ENCODE peak calls at places on chromosomes 12 and 14, in five cellular contexts. One of them, this sample, is unnamed.

GRCh38 chr12:3683670-3684069 is 69.2 kb downstream of the CRACR2A start:
- DNase-seq in HCT116: no peak
- DNase-seq in SK-N-SH: no peak
- DNase-seq in MM.1S: no peak
- DNase-seq in PC-3: peak
- DNase-seq in this sample: no peak

GRCh38 chr14:60116181-60116580 is 24.5 kb downstream of the PCNX4 start:
- DNase-seq in PC-3: no peak
- DNase-seq in MM.1S: no peak
- DNase-seq in SK-N-SH: no peak
- DNase-seq in HCT116: no peak
- DNase-seq in this sample: no peak

GRCh38 chr14:78836777-78837176 is 666.6 kb downstream of the NRXN3 start:
- DNase-seq in HCT116: peak
- DNase-seq in PC-3: peak
- DNase-seq in MM.1S: peak
- DNase-seq in SK-N-SH: peak
- DNase-seq in this sample: peak

GRCh38 chr12:80837342-80837978 is 100.3 kb downstream of the LIN7A start:
- DNase-seq in MM.1S: peak
- DNase-seq in SK-N-SH: peak
- DNase-seq in HCT116: peak
- DNase-seq in PC-3: peak
- DNase-seq in this sample: peak

GRCh38 chr12:86230516-86231146 is 25.6 kb downstream of the MGAT4C start:
- DNase-seq in HCT116: no peak
- DNase-seq in SK-N-SH: no peak
- DNase-seq in PC-3: peak
- DNase-seq in MM.1S: no peak
- DNase-seq in this sample: no peak

GRCh38 chr12:104671407-104672095 is 214.8 kb downstream of the CHST11 start:
- DNase-seq in SK-N-SH: peak
- DNase-seq in PC-3: peak
- DNase-seq in MM.1S: peak
- DNase-seq in HCT116: peak
- DNase-seq in this sample: no peak

GRCh38 chr14:69242311-69243224 is 17.4 kb upstream of the GALNT16 start:
- DNase-seq in SK-N-SH: peak
- DNase-seq in HCT116: peak
- DNase-seq in PC-3: peak
- DNase-seq in MM.1S: peak
- DNase-seq in this sample: peak

GRCh38 chr12:130335517-130336392 is 1.9 kb upstream of the PIWIL1 start:
- DNase-seq in HCT116: peak
- DNase-seq in SK-N-SH: peak
- DNase-seq in MM.1S: peak
- DNase-seq in PC-3: peak
- DNase-seq in this sample: peak

GRCh38 chr12:106722854-106723253 is 51.6 kb upstream of the RIC8B start:
- DNase-seq in MM.1S: no peak
- DNase-seq in HCT116: no peak
- DNase-seq in SK-N-SH: no peak
- DNase-seq in PC-3: no peak
- DNase-seq in this sample: peak

GRCh38 chr12:67441736-67442346 is 172.7 kb downstream of the CAND1 start:
- DNase-seq in PC-3: peak
- DNase-seq in SK-N-SH: peak
- DNase-seq in HCT116: peak
- DNase-seq in MM.1S: peak
- DNase-seq in this sample: peak

GRCh38 chr14:60981626-60982455 is 796 bp downstream of the SLC38A6 start:
- DNase-seq in MM.1S: no peak
- DNase-seq in PC-3: peak
- DNase-seq in HCT116: no peak
- DNase-seq in SK-N-SH: peak
- DNase-seq in this sample: peak

GRCh38 chr14:85453401-85453800 is 76.5 kb upstream of the FLRT2 start:
- DNase-seq in PC-3: no peak
- DNase-seq in SK-N-SH: no peak
- DNase-seq in HCT116: no peak
- DNase-seq in MM.1S: no peak
- DNase-seq in this sample: no peak

GRCh38 chr14:30389901-30390394 is 169.0 kb upstream of the G2E3 start:
- DNase-seq in HCT116: no peak
- DNase-seq in SK-N-SH: no peak
- DNase-seq in MM.1S: no peak
- DNase-seq in PC-3: no peak
- DNase-seq in this sample: peak

GRCh38 chr12:3003593-3003992 is 44.4 kb downstream of the TEAD4 start:
- DNase-seq in MM.1S: no peak
- DNase-seq in PC-3: no peak
- DNase-seq in SK-N-SH: no peak
- DNase-seq in HCT116: no peak
- DNase-seq in this sample: no peak

GRCh38 chr12:114476159-114476558 is 70.2 kb upstream of the TBX5 start:
- DNase-seq in PC-3: peak
- DNase-seq in MM.1S: no peak
- DNase-seq in SK-N-SH: peak
- DNase-seq in HCT116: peak
- DNase-seq in this sample: peak

GRCh38 chr14:104337381-104337780 is 199.0 kb downstream of the KIF26A start:
- DNase-seq in SK-N-SH: no peak
- DNase-seq in MM.1S: no peak
- DNase-seq in PC-3: no peak
- DNase-seq in HCT116: no peak
- DNase-seq in this sample: no peak

GRCh38 chr12:52658196-52658595 is 6.2 kb upstream of the KRT2 start:
- DNase-seq in PC-3: no peak
- DNase-seq in HCT116: no peak
- DNase-seq in MM.1S: no peak
- DNase-seq in SK-N-SH: no peak
- DNase-seq in this sample: no peak

GRCh38 chr12:66901136-66901932 is 222.5 kb upstream of the GRIP1 start:
- DNase-seq in SK-N-SH: no peak
- DNase-seq in PC-3: peak
- DNase-seq in HCT116: no peak
- DNase-seq in MM.1S: peak
- DNase-seq in this sample: no peak

GRCh38 chr14:65470404-65470880 is 57.9 kb downstream of the FUT8 start:
- DNase-seq in MM.1S: no peak
- DNase-seq in SK-N-SH: peak
- DNase-seq in PC-3: no peak
- DNase-seq in HCT116: no peak
- DNase-seq in this sample: peak
- TF ChIP-seq EZH2phosphoT487 in MM.1S: no peak
- TF ChIP-seq EZH2phosphoT487 in SK-N-SH: no peak
- TF ChIP-seq EZH2phosphoT487 in PC-3: no peak
- TF ChIP-seq EZH2phosphoT487 in HCT116: no peak
- TF ChIP-seq EZH2phosphoT487 in this sample: no peak

GRCh38 chr12:1083086-1083887 is 92.3 kb downstream of the ERC1 start:
- DNase-seq in PC-3: no peak
- DNase-seq in SK-N-SH: peak
- DNase-seq in HCT116: no peak
- DNase-seq in MM.1S: no peak
- DNase-seq in this sample: peak
- H3K4me3 ChIP-seq in PC-3: no peak
- H3K4me3 ChIP-seq in SK-N-SH: no peak
- H3K4me3 ChIP-seq in HCT116: no peak
- H3K4me3 ChIP-seq in MM.1S: no peak
- H3K4me3 ChIP-seq in this sample: no peak

GRCh38 chr12:98519257-98519907 is 4.0 kb downstream of the TMPO start:
- DNase-seq in SK-N-SH: no peak
- DNase-seq in MM.1S: no peak
- DNase-seq in HCT116: no peak
- DNase-seq in PC-3: no peak
- DNase-seq in this sample: no peak
- H3K9ac ChIP-seq in SK-N-SH: no peak
- H3K9ac ChIP-seq in MM.1S: peak
- H3K9ac ChIP-seq in HCT116: no peak
- H3K9ac ChIP-seq in PC-3: no peak
- H3K9ac ChIP-seq in this sample: no peak

DNA sequence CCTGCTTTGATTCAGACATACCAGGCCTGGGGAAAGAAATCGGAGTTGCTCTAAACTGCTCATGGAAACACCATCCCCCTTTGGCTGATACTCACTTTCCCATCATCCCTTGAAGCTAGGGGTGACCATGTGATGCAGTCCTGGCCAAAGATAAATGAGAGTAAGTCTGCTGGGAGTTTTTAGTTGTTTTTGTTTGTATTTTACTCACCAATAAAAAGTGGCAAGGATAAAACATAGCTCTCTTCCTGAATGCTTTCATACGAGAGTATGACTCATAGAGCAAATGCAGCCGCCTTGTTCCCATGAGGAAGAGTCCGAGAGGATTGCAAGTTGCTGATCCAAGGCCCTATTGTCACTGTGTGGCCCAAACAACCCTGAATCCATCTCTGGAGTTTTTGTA is 126.4 kb upstream of the TMEM132C start:
- DNase-seq in SK-N-SH: no peak
- DNase-seq in PC-3: peak
- DNase-seq in MM.1S: no peak
- DNase-seq in HCT116: no peak
- DNase-seq in this sample: no peak
- TF ChIP-seq EZH2phosphoT487 in SK-N-SH: no peak
- TF ChIP-seq EZH2phosphoT487 in PC-3: no peak
- TF ChIP-seq EZH2phosphoT487 in MM.1S: no peak
- TF ChIP-seq EZH2phosphoT487 in HCT116: no peak
- TF ChIP-seq EZH2phosphoT487 in this sample: no peak

GRCh38 chr12:47882796-47883546 is 21.8 kb downstream of the VDR start:
- DNase-seq in MM.1S: peak
- DNase-seq in HCT116: no peak
- DNase-seq in PC-3: no peak
- DNase-seq in SK-N-SH: peak
- DNase-seq in this sample: no peak
- H3K4me3 ChIP-seq in MM.1S: no peak
- H3K4me3 ChIP-seq in HCT116: no peak
- H3K4me3 ChIP-seq in PC-3: no peak
- H3K4me3 ChIP-seq in SK-N-SH: no peak
- H3K4me3 ChIP-seq in this sample: no peak

GRCh38 chr12:122528992-122529391 is 1.9 kb downstream of the KNTC1 start:
- DNase-seq in PC-3: no peak
- DNase-seq in MM.1S: no peak
- DNase-seq in SK-N-SH: no peak
- DNase-seq in HCT116: no peak
- DNase-seq in this sample: no peak

GRCh38 chr12:122526683-122527477 is at the start of the genes KNTC1 and RSRC2:
- DNase-seq in HCT116: peak
- DNase-seq in MM.1S: peak
- DNase-seq in PC-3: peak
- DNase-seq in SK-N-SH: peak
- DNase-seq in this sample: peak

GRCh38 chr12:122527478-122527944 is 462 bp downstream of the KNTC1 start:
- DNase-seq in SK-N-SH: peak
- DNase-seq in MM.1S: peak
- DNase-seq in HCT116: no peak
- DNase-seq in PC-3: peak
- DNase-seq in this sample: peak

GRCh38 chr12:122523846-122524718 is 2.7 kb downstream of the RSRC2 start:
- DNase-seq in MM.1S: no peak
- DNase-seq in PC-3: no peak
- DNase-seq in SK-N-SH: no peak
- DNase-seq in HCT116: no peak
- DNase-seq in this sample: no peak

GRCh38 chr12:122528582-122528981 is 1.5 kb downstream of the KNTC1 start:
- DNase-seq in SK-N-SH: no peak
- DNase-seq in PC-3: no peak
- DNase-seq in HCT116: no peak
- DNase-seq in MM.1S: no peak
- DNase-seq in this sample: no peak
- H3K9ac ChIP-seq in SK-N-SH: peak
- H3K9ac ChIP-seq in PC-3: peak
- H3K9ac ChIP-seq in HCT116: peak
- H3K9ac ChIP-seq in MM.1S: peak
- H3K9ac ChIP-seq in this sample: peak

DNA sequence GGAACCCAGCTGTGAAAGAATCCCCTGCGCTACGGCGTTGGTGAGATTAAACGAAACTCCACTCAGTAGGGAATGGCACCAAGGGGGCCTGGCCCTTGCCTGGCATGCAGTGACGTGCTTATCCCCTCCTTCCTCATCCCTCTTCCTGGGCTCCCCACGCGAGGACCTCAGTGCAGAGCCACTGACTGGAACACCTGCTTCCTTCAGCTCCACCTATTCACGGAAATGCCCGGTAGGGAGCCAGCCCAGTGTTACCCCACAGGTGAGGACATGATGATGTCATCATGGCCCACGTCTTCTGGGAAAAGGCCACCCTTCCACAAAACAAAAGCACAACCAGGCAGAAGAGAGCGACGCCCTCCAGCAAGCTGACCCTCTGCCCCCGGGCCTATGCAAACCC is 42.2 kb downstream of the CCDC85C start:
- DNase-seq in PC-3: no peak
- DNase-seq in SK-N-SH: no peak
- DNase-seq in HCT116: no peak
- DNase-seq in MM.1S: no peak
- DNase-seq in this sample: no peak
- TF ChIP-seq EZH2phosphoT487 in PC-3: no peak
- TF ChIP-seq EZH2phosphoT487 in SK-N-SH: no peak
- TF ChIP-seq EZH2phosphoT487 in HCT116: no peak
- TF ChIP-seq EZH2phosphoT487 in MM.1S: no peak
- TF ChIP-seq EZH2phosphoT487 in this sample: no peak

GRCh38 chr12:126726481-126727217 is 1540.3 kb upstream of the TMEM132C start:
- DNase-seq in HCT116: no peak
- DNase-seq in SK-N-SH: peak
- DNase-seq in PC-3: no peak
- DNase-seq in MM.1S: no peak
- DNase-seq in this sample: peak

GRCh38 chr12:126727656-126728055 is 1539.3 kb upstream of the TMEM132C start:
- DNase-seq in PC-3: no peak
- DNase-seq in SK-N-SH: no peak
- DNase-seq in HCT116: no peak
- DNase-seq in MM.1S: no peak
- DNase-seq in this sample: peak

GRCh38 chr12:126727218-126727601 is 1539.8 kb upstream of the TMEM132C start:
- DNase-seq in HCT116: no peak
- DNase-seq in MM.1S: no peak
- DNase-seq in PC-3: no peak
- DNase-seq in SK-N-SH: no peak
- DNase-seq in this sample: no peak
- H3K4me3 ChIP-seq in HCT116: no peak
- H3K4me3 ChIP-seq in MM.1S: no peak
- H3K4me3 ChIP-seq in PC-3: no peak
- H3K4me3 ChIP-seq in SK-N-SH: no peak
- H3K4me3 ChIP-seq in this sample: peak

This sample was measured in neural progenitor cell.